ENCODE peak calls at places on chromosomes 16 and 17, in nine cellular contexts. M, R, E, B, O, S, W, H and V are unnamed samples.

GRCh38 chr17:81290230-81290629 is 4.9 kb downstream of the SLC38A10 start:
- DNase-seq in M (no peak), R (no peak), E (no peak), B (no peak), O (no peak), S (no peak), W (no peak), H (no peak), V (no peak)

GRCh38 chr16:13426736-13427135 is 493.2 kb upstream of the ERCC4 start:
- DNase-seq in M (no peak), R (no peak), E (no peak), B (no peak), O (no peak), S (no peak), W (no peak), H (no peak), V (no peak)

GRCh38 chr16:55643161-55643970 is 12.4 kb upstream of the SLC6A2 start:
- DNase-seq in M (no peak), R (no peak), E (no peak), B (no peak), O (no peak), S (no peak), W (no peak), H (peak), V (peak)

GRCh38 chr16:508884-509736 is 18.4 kb upstream of the CAPN15 start:
- DNase-seq in M (no peak), R (no peak), E (no peak), B (no peak), O (no peak), S (peak), W (no peak), H (no peak), V (peak)

GRCh38 chr17:49775546-49776260 is 11.8 kb upstream of the FAM117A start:
- DNase-seq in M (no peak), R (peak), E (no peak), B (no peak), O (no peak), S (no peak), W (no peak), H (peak), V (no peak)

GRCh38 chr16:4511441-4512082 is 27.0 kb downstream of the CDIP1 start:
- DNase-seq in M (peak), R (peak), E (no peak), B (peak), O (no peak), S (peak), W (no peak), H (peak), V (peak)

GRCh38 chr17:30005709-30006320 is 64.4 kb downstream of the EFCAB5 start:
- DNase-seq in M (no peak), R (no peak), E (no peak), B (no peak), O (no peak), S (no peak), W (no peak), H (peak), V (no peak)

GRCh38 chr16:896261-897199 is 74.3 kb downstream of the LMF1 start:
- DNase-seq in M (no peak), R (no peak), E (no peak), B (no peak), O (no peak), S (no peak), W (no peak), H (no peak), V (no peak)

GRCh38 chr16:48013476-48013875 is 142.3 kb downstream of the ABCC12 start:
- DNase-seq in M (no peak), R (no peak), E (peak), B (no peak), O (no peak), S (peak), W (no peak), H (peak), V (no peak)

GRCh38 chr16:84093879-84094270 is 22.9 kb downstream of the MBTPS1 start:
- DNase-seq in M (no peak), R (no peak), E (no peak), B (no peak), O (no peak), S (no peak), W (no peak), H (no peak), V (no peak)